ENCODE peak calls at places on chromosomes 2 and 18, in six cellular contexts. One of them, this sample, is unnamed. For H3K4me1, the result is how much of the 10 kb centered on the place peaks cover.

GRCh38 chr2:156892449-156893335 is 364.8 kb upstream of the GALNT5 start:
- DNase-seq in HCT116: peak
- DNase-seq in hepatocyte: peak
- DNase-seq in neural progenitor cell: peak
- DNase-seq in SK-N-SH: peak
- DNase-seq in GM23248: peak
- DNase-seq in this sample: peak

GRCh38 chr2:112634153-112634873 is 11.4 kb upstream of the SLC20A1 start:
- DNase-seq in hepatocyte: peak
- DNase-seq in neural progenitor cell: no peak
- DNase-seq in SK-N-SH: no peak
- DNase-seq in GM23248: no peak
- DNase-seq in HCT116: no peak
- DNase-seq in this sample: no peak

GRCh38 chr2:71216501-71216900 is 10.4 kb downstream of the PAIP2B start:
- DNase-seq in GM23248: no peak
- DNase-seq in neural progenitor cell: no peak
- DNase-seq in SK-N-SH: no peak
- DNase-seq in hepatocyte: no peak
- DNase-seq in HCT116: peak
- DNase-seq in this sample: no peak

GRCh38 chr2:54100772-54101171 is 14.6 kb upstream of the ACYP2 start:
- DNase-seq in neural progenitor cell: no peak
- DNase-seq in hepatocyte: no peak
- DNase-seq in GM23248: no peak
- DNase-seq in SK-N-SH: no peak
- DNase-seq in HCT116: no peak
- DNase-seq in this sample: peak

GRCh38 chr2:240629419-240629967 is 4.2 kb downstream of the GPR35 start:
- DNase-seq in neural progenitor cell: no peak
- DNase-seq in SK-N-SH: no peak
- DNase-seq in hepatocyte: no peak
- DNase-seq in HCT116: no peak
- DNase-seq in GM23248: no peak
- DNase-seq in this sample: no peak

GRCh38 chr18:48914581-48915251 is 36.0 kb downstream of the SMAD7 start:
- DNase-seq in GM23248: no peak
- DNase-seq in SK-N-SH: no peak
- DNase-seq in hepatocyte: peak
- DNase-seq in neural progenitor cell: no peak
- DNase-seq in HCT116: no peak
- DNase-seq in this sample: no peak

GRCh38 chr2:175233135-175233719 is 51.7 kb upstream of the ATP5MC3 start:
- DNase-seq in hepatocyte: peak
- DNase-seq in neural progenitor cell: no peak
- DNase-seq in SK-N-SH: no peak
- DNase-seq in GM23248: peak
- DNase-seq in HCT116: no peak
- DNase-seq in this sample: no peak

GRCh38 chr18:43605224-43605623 is 327.9 kb upstream of the SYT4 start:
- DNase-seq in hepatocyte: no peak
- DNase-seq in GM23248: no peak
- DNase-seq in HCT116: no peak
- DNase-seq in SK-N-SH: no peak
- DNase-seq in neural progenitor cell: no peak
- DNase-seq in this sample: no peak

GRCh38 chr2:63300835-63301234 is 250.2 kb downstream of the OTX1 start:
- DNase-seq in HCT116: peak
- DNase-seq in SK-N-SH: no peak
- DNase-seq in neural progenitor cell: peak
- DNase-seq in hepatocyte: no peak
- DNase-seq in GM23248: no peak
- DNase-seq in this sample: peak

GRCh38 chr2:10325278-10326145 is 22.8 kb downstream of the HPCAL1 start:
- DNase-seq in neural progenitor cell: no peak
- DNase-seq in SK-N-SH: no peak
- DNase-seq in HCT116: no peak
- DNase-seq in GM23248: no peak
- DNase-seq in hepatocyte: peak
- DNase-seq in this sample: peak

GRCh38 chr2:10323535-10323934 is 20.8 kb downstream of the HPCAL1 start:
- DNase-seq in hepatocyte: no peak
- DNase-seq in GM23248: no peak
- DNase-seq in neural progenitor cell: no peak
- DNase-seq in HCT116: no peak
- DNase-seq in SK-N-SH: no peak
- DNase-seq in this sample: no peak

GRCh38 chr2:10327896-10328666 is 25.4 kb downstream of the HPCAL1 start:
- DNase-seq in neural progenitor cell: no peak
- DNase-seq in hepatocyte: no peak
- DNase-seq in HCT116: no peak
- DNase-seq in SK-N-SH: no peak
- DNase-seq in GM23248: no peak
- DNase-seq in this sample: peak

GRCh38 chr2:10326707-10327594 is 24.2 kb downstream of the HPCAL1 start:
- DNase-seq in GM23248: no peak
- DNase-seq in SK-N-SH: peak
- DNase-seq in hepatocyte: no peak
- DNase-seq in HCT116: no peak
- DNase-seq in neural progenitor cell: no peak
- DNase-seq in this sample: peak

DNA sequence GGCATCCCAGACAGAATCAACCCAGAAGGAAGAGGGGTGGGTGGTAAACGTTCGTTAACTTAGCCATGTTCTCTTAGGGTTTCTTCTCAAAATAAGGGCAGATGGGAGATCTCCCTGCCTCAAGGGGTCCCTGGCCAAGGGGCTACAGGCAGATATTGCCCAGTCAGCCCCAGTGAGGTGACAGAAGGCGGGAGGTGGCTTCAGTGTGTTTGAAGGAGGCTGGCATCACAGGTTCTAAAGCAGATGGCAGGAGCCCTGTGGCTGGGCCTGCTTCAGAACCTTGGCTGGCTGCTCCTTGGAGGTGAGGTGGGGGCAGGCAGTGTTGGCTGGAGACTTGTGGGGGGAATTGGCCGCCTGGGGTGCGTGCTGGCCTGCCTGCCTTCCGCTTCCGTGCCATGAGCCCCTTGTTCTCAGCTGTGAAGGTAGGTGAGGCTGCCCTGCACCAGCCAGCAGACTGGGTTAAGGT is 23.5 kb downstream of the HPCAL1 start:
- DNase-seq in HCT116: no peak
- DNase-seq in neural progenitor cell: no peak
- DNase-seq in GM23248: no peak
- DNase-seq in hepatocyte: no peak
- DNase-seq in SK-N-SH: peak
- DNase-seq in this sample: no peak
- H3K4me1 ChIP-seq in HCT116: under half
- H3K4me1 ChIP-seq in neural progenitor cell: under half
- H3K4me1 ChIP-seq in GM23248: under half
- H3K4me1 ChIP-seq in hepatocyte: under half
- H3K4me1 ChIP-seq in SK-N-SH: half or more
- H3K4me1 ChIP-seq in this sample: half or more

DNA sequence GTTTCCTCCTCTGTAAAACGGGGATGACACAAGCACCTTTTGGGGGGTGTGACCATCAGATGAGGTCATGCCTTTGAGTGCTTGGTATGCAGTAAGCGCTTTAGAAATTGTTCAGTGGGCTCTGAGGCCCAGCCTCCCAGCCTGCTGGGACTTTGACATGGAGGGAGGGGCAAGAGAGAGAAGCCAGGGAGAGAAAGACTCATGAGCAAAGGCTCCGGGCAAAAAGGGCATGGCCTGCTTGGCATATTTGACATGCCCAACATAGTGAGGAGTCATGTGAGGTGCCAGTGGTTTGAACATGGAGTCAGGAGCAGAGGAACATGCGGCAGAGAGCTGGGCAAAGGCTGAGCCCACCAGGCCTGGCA is 14.0 kb downstream of the TNS1 start:
- DNase-seq in GM23248: peak
- DNase-seq in hepatocyte: no peak
- DNase-seq in SK-N-SH: no peak
- DNase-seq in HCT116: no peak
- DNase-seq in neural progenitor cell: no peak
- DNase-seq in this sample: no peak
- H3K27ac ChIP-seq in GM23248: peak
- H3K27ac ChIP-seq in hepatocyte: no peak
- H3K27ac ChIP-seq in SK-N-SH: peak
- H3K27ac ChIP-seq in HCT116: no peak
- H3K27ac ChIP-seq in neural progenitor cell: no peak
- H3K27ac ChIP-seq in this sample: no peak

DNA sequence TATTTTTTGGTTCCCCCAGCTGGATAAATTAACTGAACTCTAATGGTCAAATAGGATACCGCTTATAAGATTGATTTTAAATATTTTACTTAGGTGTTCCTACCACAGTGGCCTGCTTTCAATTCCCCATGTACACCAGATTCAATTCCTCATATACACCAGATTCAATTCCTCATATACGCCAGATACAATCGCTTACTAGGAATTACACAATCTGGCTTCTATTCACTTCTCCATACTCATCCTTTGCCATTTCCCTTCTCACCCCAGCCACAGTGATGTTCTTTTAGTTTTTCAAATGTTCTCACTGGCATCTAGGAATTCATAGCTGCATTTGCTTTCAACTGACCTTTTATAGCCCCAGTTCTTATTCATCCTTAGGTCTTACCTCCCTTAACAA is 66.5 kb downstream of the SLC40A1 start:
- DNase-seq in neural progenitor cell: no peak
- DNase-seq in SK-N-SH: no peak
- DNase-seq in GM23248: no peak
- DNase-seq in HCT116: no peak
- DNase-seq in hepatocyte: no peak
- DNase-seq in this sample: no peak
- TF ChIP-seq EZH2phosphoT487 in neural progenitor cell: no peak
- TF ChIP-seq EZH2phosphoT487 in SK-N-SH: no peak
- TF ChIP-seq EZH2phosphoT487 in GM23248: no peak
- TF ChIP-seq EZH2phosphoT487 in HCT116: no peak
- TF ChIP-seq EZH2phosphoT487 in hepatocyte: no peak
- TF ChIP-seq EZH2phosphoT487 in this sample: no peak

GRCh38 chr2:185132501-185133041 is 534.2 kb downstream of the ZNF804A start:
- DNase-seq in neural progenitor cell: no peak
- DNase-seq in SK-N-SH: no peak
- DNase-seq in hepatocyte: no peak
- DNase-seq in GM23248: no peak
- DNase-seq in HCT116: no peak
- DNase-seq in this sample: no peak

GRCh38 chr2:185142677-185143076 is 544.3 kb downstream of the ZNF804A start:
- DNase-seq in HCT116: no peak
- DNase-seq in GM23248: no peak
- DNase-seq in hepatocyte: no peak
- DNase-seq in neural progenitor cell: no peak
- DNase-seq in SK-N-SH: no peak
- DNase-seq in this sample: no peak

DNA sequence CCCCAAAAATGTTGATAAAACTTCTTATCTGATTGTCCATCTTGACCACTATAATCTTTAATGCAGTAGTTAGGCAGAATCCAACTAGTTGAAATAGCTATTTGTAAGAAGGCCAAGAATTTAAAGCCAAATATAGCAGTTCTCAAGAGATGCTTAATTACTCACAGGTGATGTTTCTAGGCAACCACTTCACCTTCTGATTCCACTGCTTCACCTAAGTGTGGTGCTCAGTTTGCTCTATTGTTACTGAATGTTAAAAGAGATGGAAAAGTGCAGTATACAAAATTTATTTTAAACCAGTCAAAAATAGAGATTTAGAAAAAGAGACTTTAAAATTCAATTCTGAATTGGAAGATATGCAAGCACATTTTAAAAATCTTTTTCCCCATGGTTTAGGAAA is 539.4 kb downstream of the ZNF804A start:
- DNase-seq in GM23248: no peak
- DNase-seq in HCT116: no peak
- DNase-seq in SK-N-SH: no peak
- DNase-seq in hepatocyte: no peak
- DNase-seq in neural progenitor cell: no peak
- DNase-seq in this sample: no peak
- H3K4me1 ChIP-seq in GM23248: under half
- H3K4me1 ChIP-seq in HCT116: under half
- H3K4me1 ChIP-seq in SK-N-SH: under half
- H3K4me1 ChIP-seq in hepatocyte: under half
- H3K4me1 ChIP-seq in neural progenitor cell: under half
- H3K4me1 ChIP-seq in this sample: under half